ENCODE peak calls at places on chromosomes 12 and 14, in four cellular contexts. A, J, I and U are unnamed samples.

GRCh38 chr14:24881496-24881895 is 168.5 kb downstream of the STXBP6 start:
- DNase-seq in A (no peak), J (no peak), I (no peak), U (no peak)

GRCh38 chr14:33432407-33433023 is 493.8 kb downstream of the NPAS3 start:
- DNase-seq in A (no peak), J (no peak), I (peak; percentile 9), U (peak; percentile 25)

GRCh38 chr14:56280843-56281242 is 162.6 kb downstream of the PELI2 start:
- DNase-seq in A (no peak), J (no peak), I (no peak), U (no peak)

GRCh38 chr14:58713677-58714076 is 75.9 kb downstream of the DACT1 start:
- DNase-seq in A (no peak), J (no peak), I (no peak), U (no peak)

GRCh38 chr12:75587340-75588106 is 76.1 kb upstream of the KRR1 start:
- DNase-seq in A (no peak), J (no peak), I (no peak), U (no peak)

GRCh38 chr12:114820773-114821172 is 136.8 kb upstream of the TBX3 start:
- DNase-seq in A (no peak), J (no peak), I (no peak), U (no peak)

GRCh38 chr14:74573421-74574091 is 38.5 kb downstream of the LTBP2 start:
- DNase-seq in A (peak; percentile 83), J (no peak), I (no peak), U (no peak)

GRCh38 chr12:83017001-83017400 is 330.3 kb downstream of the TMTC2 start:
- DNase-seq in A (no peak), J (peak; percentile 13), I (no peak), U (no peak)

GRCh38 chr12:31117203-31118011 is 43.7 kb downstream of the DDX11 start:
- DNase-seq in A (peak; percentile 27), J (peak; percentile 10), I (peak; percentile 1), U (no peak)

GRCh38 chr12:113422030-113422900 is at the start of gene SDSL:
- DNase-seq in A (peak; percentile 86), J (peak; percentile 48), I (peak; percentile 63), U (no peak)

GRCh38 chr12:124646385-124647230 is 79.2 kb upstream of the NCOR2 start:
- DNase-seq in A (no peak), J (no peak), I (no peak), U (no peak)

GRCh38 chr12:104627231-104627974 is 170.7 kb downstream of the CHST11 start:
- DNase-seq in A (no peak), J (no peak), I (no peak), U (no peak)

GRCh38 chr12:109640961-109641360 is 67.4 kb downstream of the MVK start:
- DNase-seq in A (no peak), J (no peak), I (no peak), U (no peak)

GRCh38 chr12:63521706-63522105 is 146.6 kb downstream of the DPY19L2 start:
- DNase-seq in A (no peak), J (no peak), I (no peak), U (no peak)

GRCh38 chr12:54175130-54175963 is 13.4 kb downstream of the SMUG1 start:
- DNase-seq in A (no peak), J (no peak), I (no peak), U (no peak)

GRCh38 chr14:84351646-84352045 is 1178.3 kb upstream of the FLRT2 start:
- DNase-seq in A (no peak), J (no peak), I (no peak), U (no peak)

GRCh38 chr14:104680806-104681688 is 8.4 kb upstream of the INF2 start:
- DNase-seq in A (peak; percentile 82), J (no peak), I (peak; percentile 62), U (no peak)

GRCh38 chr14:94543450-94544123 is 17.7 kb upstream of the SERPINA4 start:
- DNase-seq in A (no peak), J (no peak), I (no peak), U (no peak)

GRCh38 chr14:81447018-81447770 is 47.1 kb upstream of the STON2 start:
- DNase-seq in A (no peak), J (no peak), I (no peak), U (no peak)

GRCh38 chr14:61188196-61188595 is 92.9 kb downstream of the TMEM30B start:
- DNase-seq in A (no peak), J (no peak), I (no peak), U (no peak)

GRCh38 chr12:81450920-81451739 is 308.0 kb downstream of the PPFIA2 start:
- DNase-seq in A (peak; percentile 74), J (peak; percentile 76), I (peak; percentile 15), U (peak; percentile 39)

GRCh38 chr14:60650382-60650961 is 1.2 kb upstream of the SIX1 start:
- DNase-seq in A (no peak), J (no peak), I (no peak), U (no peak)

GRCh38 chr14:65134651-65135579 is 32.6 kb upstream of the MAX start:
- DNase-seq in A (no peak), J (no peak), I (no peak), U (no peak)

GRCh38 chr14:68181395-68182326 is 362.1 kb downstream of the RAD51B start:
- DNase-seq in A (peak; percentile 57), J (peak; percentile 34), I (peak; percentile 11), U (no peak)

GRCh38 chr14:23984891-23985607 is 3.7 kb upstream of the DHRS4L2 start:
- DNase-seq in A (no peak), J (no peak), I (peak; percentile 90), U (no peak)

GRCh38 chr14:95072310-95072709 is 85.0 kb downstream of the DICER1 start:
- DNase-seq in A (no peak), J (no peak), I (no peak), U (no peak)

GRCh38 chr14:50362791-50363733 is 33.6 kb downstream of the CDKL1 start:
- DNase-seq in A (no peak), J (no peak), I (no peak), U (no peak)

GRCh38 chr14:54781936-54782802 is 120.5 kb downstream of the GCH1 start:
- DNase-seq in A (no peak), J (no peak), I (no peak), U (no peak)

GRCh38 chr14:32202468-32202865 is 602 bp downstream of the RNU6-8 start:
- DNase-seq in A (no peak), J (no peak), I (no peak), U (no peak)

GRCh38 chr12:59070534-59070933 is 150.2 kb upstream of the LRIG3 start:
- DNase-seq in A (peak; percentile 22), J (no peak), I (no peak), U (no peak)

GRCh38 chr12:81245918-81246611 is 168.2 kb downstream of the ACSS3 start:
- DNase-seq in A (no peak), J (no peak), I (no peak), U (no peak)

GRCh38 chr12:54384591-54385041 is at the start of gene ZNF385A:
- DNase-seq in A (no peak), J (no peak), I (no peak), U (no peak)

GRCh38 chr12:33247625-33248024 is 192.0 kb downstream of the SYT10 start:
- DNase-seq in A (no peak), J (no peak), I (no peak), U (no peak)